ENCODE peak calls at places on chromosomes 3 and 15, in four cellular contexts. W, D, O and U are unnamed samples.

GRCh38 chr15:100937171-100937570 is 18.0 kb downstream of the LRRK1 start:
- DNase-seq in W (no peak), D (no peak), O (no peak), U (no peak)

GRCh38 chr3:81592101-81592500 is 169.3 kb downstream of the GBE1 start:
- DNase-seq in W (peak), D (no peak), O (no peak), U (no peak)

GRCh38 chr3:31858439-31858838 is 122.6 kb downstream of the OSBPL10 start:
- DNase-seq in W (no peak), D (no peak), O (no peak), U (no peak)

GRCh38 chr3:64878372-64878771 is 190.6 kb upstream of the ADAMTS9 start:
- DNase-seq in W (no peak), D (no peak), O (no peak), U (no peak)

GRCh38 chr15:65908876-65909275 is 39.6 kb downstream of the RAB11A start:
- DNase-seq in W (no peak), D (no peak), O (no peak), U (no peak)

GRCh38 chr3:173217127-173217526 is 76.1 kb upstream of the SPATA16 start:
- DNase-seq in W (peak), D (no peak), O (peak), U (no peak)

GRCh38 chr3:1195922-1196321 is 103.1 kb downstream of the CNTN6 start:
- DNase-seq in W (peak), D (no peak), O (no peak), U (no peak)

GRCh38 chr15:49718846-49719245 is 98.0 kb downstream of the DTWD1 start:
- DNase-seq in W (no peak), D (no peak), O (no peak), U (no peak)

GRCh38 chr3:195596648-195597628 is 13.2 kb upstream of the APOD start:
- DNase-seq in W (no peak), D (no peak), O (no peak), U (no peak)

GRCh38 chr3:45889278-45889833 is 3.0 kb downstream of the CCR9 start:
- DNase-seq in W (no peak), D (no peak), O (no peak), U (no peak)

GRCh38 chr3:32239638-32240550 is 1.4 kb downstream of the CMTM8 start:
- DNase-seq in W (no peak), D (no peak), O (peak), U (no peak)

GRCh38 chr3:43146599-43146998 is 40.7 kb upstream of the POMGNT2 start:
- DNase-seq in W (no peak), D (no peak), O (no peak), U (no peak)

GRCh38 chr3:156448300-156448699 is 106.6 kb downstream of the SSR3 start:
- DNase-seq in W (peak), D (no peak), O (peak), U (no peak)

GRCh38 chr3:128422762-128423524 is 43.7 kb downstream of the DNAJB8 start:
- DNase-seq in W (no peak), D (no peak), O (no peak), U (no peak)

GRCh38 chr3:46372492-46373359 is 2.0 kb downstream of the CCR5 start:
- DNase-seq in W (peak), D (no peak), O (peak), U (no peak)

DNA sequence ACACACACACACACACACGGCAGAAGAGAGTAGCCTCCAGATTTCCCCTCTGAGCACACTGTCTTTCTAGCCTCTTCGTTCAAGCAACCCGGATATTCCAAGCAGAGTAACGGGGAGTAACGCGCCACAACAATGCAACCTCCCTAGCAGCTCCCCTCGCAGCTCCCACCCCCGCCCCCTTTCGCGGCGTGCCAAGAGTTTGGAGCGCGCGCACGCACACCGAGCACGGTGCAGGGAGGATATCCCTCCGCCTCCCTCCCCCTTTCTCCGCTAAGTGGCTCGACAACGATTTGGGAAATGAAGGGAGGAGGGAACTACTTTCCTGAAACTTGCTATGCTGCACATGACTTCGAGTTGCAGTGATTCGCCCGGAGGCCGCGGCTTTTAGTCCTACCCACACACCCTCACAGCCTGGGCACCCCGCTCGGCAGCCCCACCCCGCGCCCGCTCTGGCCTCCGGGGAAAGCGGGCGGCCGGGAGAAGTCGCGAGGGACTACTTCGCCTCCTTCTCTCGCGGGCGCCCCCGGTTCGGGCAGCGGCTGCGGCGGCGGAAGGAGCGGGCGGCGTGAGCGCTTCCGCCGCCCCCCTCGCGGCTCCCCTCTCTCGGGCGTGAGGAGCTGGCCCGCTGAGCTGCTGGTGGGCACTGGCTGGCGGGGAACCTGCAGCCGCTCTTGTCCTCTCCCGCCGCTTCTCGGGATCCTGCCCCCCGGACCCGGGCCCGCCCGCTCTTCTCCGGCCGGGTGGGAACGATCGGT is 733 bp upstream of the SPRED1 start:
- DNase-seq in W (peak), D (peak), O (peak), U (peak)
- TF ChIP-seq CTCF in W (no peak), D (no peak), O (no peak), U (no peak)

DNA sequence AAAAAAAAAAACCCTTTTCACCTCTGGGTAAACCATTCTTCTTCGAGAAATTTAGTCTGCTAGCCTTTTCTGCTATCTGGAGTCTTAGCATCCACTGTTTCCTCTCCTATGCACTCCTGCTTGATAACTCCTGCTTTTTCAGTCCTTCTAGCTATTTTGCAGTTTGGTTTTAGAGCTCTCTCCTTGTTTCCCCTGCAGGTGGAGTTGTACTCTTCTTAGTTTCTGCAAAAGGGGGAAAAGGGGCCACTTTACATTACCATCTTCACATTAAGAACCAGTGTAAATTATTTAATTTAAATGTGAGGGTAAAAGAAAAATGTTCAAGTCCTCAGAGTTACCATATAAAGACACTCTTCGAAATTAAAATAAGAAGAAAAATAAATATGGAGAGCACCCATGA is 23.6 kb upstream of the MYLK start:
- DNase-seq in W (no peak), D (no peak), O (no peak), U (no peak)
- TF ChIP-seq CTCF in W (no peak), D (no peak), O (peak), U (no peak)

DNA sequence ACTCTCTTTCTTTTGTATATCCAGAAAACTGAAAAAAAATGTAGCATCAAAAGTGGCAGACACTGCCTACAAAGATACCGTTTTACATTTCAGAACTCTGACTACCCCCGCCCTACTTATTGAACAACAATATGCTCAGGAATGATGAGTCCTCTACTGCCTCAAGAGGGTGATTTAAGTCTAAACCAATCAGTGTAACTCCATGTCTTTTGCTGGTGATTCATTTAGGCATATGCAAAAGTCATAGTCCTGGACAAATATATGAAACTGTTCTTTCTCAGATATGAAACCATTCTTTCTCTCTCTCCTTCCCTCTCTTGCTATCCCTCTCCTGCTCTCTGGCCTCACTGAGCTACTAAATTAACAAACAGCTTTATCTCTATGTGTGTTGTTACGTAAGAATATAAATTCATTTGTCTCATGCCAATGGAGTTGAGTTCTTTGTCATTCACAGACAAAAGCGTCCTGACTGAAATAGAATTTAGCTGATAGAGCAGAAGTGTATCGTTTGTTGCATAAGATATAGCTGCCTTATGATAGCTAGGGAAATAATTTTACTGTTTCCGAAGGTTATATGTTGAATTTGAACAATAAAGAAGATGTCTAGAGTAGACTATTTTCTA is 133.7 kb upstream of the OSTN start:
- DNase-seq in W (peak), D (no peak), O (no peak), U (no peak)
- TF ChIP-seq CTCF in W (peak), D (no peak), O (no peak), U (no peak)

DNA sequence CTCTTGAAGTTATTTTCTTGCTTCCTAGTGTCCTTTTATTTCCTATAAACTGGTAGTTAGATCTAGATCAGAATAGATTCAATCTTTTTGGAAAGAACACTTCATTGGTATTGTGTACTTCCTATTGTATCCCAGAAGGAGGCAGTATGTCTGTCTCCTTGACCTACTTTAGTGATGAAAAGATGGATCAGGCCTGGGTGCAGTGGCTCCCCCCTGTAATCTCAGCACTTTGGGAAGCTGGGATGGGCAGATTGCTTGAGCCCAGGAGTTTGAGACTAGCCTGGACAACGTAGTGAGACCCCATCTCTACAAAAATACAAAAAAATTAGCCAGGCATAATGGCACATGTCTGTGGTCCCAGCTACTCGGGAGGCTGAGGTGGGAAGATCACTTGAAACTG is 12.0 kb downstream of the BSN start:
- DNase-seq in W (peak), D (no peak), O (no peak), U (no peak)
- TF ChIP-seq CTCF in W (peak), D (no peak), O (peak), U (no peak)

DNA sequence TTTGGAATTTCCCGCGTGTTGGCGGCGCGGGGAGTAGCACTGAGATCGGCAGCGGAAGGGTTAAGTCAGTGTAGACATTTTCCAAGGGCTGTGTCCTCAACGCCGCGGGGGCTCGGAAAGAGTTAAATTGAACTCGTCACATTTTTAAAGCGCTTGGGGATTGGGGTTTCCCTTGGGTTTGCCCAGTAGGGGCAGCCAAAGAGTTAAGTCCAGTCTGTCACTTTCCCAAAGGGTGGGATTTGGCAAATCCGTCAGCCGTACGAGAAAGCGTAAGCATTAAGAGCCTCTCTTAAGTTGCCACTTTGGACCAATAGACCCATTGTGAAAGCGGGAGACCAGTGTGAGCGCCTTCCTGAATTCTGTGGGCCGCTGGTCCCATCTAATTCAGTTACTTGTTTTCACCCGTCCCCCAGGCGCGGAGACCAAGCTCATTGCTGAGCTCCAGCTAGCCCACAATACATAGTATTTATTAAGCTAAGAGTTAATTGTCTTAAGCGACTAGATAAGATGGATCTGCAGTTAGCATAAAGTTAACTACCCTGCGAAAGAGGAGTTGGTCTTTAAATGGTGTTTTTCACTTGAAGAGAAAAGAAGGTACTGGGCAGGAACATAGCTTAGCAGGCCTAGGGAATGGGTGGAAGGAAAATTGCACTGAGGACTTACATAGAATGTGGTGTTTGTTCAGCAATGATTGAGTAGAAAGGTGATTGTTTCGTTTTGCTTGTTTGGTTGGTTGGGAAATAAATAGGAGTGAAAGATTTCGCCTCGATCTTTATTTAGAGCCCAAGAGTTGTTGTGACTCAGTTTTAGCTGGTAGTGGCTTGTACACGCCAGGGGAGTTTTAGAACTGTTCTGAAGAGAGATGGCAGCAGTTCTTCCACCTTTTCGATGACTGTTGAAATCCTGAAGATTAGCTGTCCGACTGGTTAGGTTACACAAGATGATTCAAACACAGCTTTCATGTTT is 932 bp downstream of the ARL8B start:
- DNase-seq in W (peak), D (no peak), O (peak), U (peak)
- TF ChIP-seq CTCF in W (peak), D (no peak), O (no peak), U (no peak)

DNA sequence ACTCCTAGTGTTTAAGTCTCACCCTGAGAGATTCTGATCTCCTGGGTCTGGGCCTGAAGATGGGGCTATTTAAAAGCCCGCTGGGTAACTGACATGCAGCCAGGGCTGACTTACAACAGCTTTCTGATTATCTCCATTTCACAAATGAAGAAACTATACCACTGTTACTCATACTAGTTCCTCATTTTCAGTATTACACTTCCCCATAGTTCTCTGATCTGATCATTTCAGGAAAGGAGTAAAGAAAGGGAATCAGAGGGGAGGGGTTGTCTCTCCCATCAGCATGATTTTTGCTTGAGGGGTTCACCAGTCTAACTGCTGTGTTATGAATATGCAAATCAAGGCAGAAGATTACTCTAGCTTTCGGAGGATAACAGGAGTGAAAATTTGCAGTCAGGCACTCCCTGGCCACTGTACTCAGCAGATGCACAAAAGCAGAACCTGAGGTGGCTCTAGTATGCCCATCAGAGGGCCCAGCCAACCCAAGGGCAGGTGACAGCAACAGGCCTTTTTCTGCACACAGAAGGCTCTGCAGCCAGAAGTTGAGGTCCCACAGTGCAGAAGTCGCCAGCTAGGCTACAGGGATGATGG is 59.4 kb downstream of the DAPK2 start:
- DNase-seq in W (peak), D (no peak), O (peak), U (peak)
- TF ChIP-seq CTCF in W (no peak), D (no peak), O (peak), U (no peak)

GRCh38 chr3:133956333-133956732 is 60.7 kb upstream of the RAB6B start:
- DNase-seq in W (no peak), D (no peak), O (no peak), U (no peak)

GRCh38 chr3:133955892-133956291 is 60.2 kb upstream of the RAB6B start:
- DNase-seq in W (no peak), D (no peak), O (no peak), U (no peak)

GRCh38 chr3:133954961-133955360 is 59.3 kb upstream of the RAB6B start:
- DNase-seq in W (no peak), D (no peak), O (no peak), U (no peak)

GRCh38 chr3:133956982-133957381 is 61.3 kb upstream of the RAB6B start:
- DNase-seq in W (no peak), D (no peak), O (no peak), U (no peak)

DNA sequence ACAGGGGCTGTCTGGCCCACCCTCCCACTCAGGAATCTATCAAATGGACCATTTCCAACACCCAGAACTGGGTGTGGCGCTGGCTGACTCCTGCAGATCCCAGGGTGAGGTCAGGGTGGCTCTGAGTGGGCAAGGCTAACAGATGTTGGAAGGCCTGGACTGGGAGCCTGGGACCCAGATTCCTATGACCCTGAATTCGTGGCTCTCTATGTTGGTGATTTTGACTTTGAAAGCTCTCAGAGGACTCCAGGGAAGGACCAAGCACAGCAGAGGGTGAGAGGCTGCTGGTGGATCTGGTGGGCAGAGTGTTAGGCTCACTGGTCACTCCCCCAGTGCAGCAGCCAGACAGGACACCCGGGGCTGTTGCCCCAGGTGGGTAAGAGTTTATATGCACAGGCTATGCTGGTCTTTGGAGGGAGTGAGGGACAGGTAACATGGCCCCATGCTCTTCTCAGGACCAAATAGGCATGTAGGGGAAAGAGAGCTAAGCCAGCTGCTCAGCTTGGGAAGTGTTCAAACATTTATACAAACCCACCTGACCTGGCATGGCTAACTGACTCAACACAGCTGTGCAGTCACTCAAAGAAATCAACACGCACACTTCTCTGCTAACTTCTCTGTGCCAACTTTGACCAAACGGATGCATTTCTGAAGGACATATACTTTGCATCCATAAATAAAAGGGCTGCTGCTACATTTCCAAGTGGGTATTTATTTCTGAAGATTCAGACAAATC is 62.6 kb upstream of the RAB6B start:
- DNase-seq in W (no peak), D (no peak), O (no peak), U (no peak)
- TF ChIP-seq CTCF in W (no peak), D (no peak), O (no peak), U (no peak)